ENCODE peak calls at places on chromosomes 6 and 20, in five cellular contexts. A is mammary epithelial cell; R is H9; J is stimulated activated CD4-positive, alpha-beta T cell treated with anti-CD3 and anti-CD28 coated beads, Interleukin-12 subunit alpha, Interleukin-12 subunit beta, amount 100 ng/mL, for 48 hours; D is activated CD8-positive, alpha-beta memory T cell treated with anti-CD3 and anti-CD28 coated beads, Interleukin-2, amount 10 ng/mL, durations not matched to agents 7 days and 5 days. O is an unnamed sample.

GRCh38 chr6:44001318-44001868 is 125.9 kb downstream of the MRPL14 start:
- DNase-seq in A (no peak), R (peak), J (no peak), D (no peak), O (peak)

GRCh38 chr6:87099472-87099871 is 4.6 kb upstream of the CGA start:
- DNase-seq in A (no peak), R (no peak), J (no peak), D (no peak), O (no peak)

GRCh38 chr6:111195656-111196055 is 108.4 kb downstream of the SLC16A10 start:
- DNase-seq in A (no peak), R (no peak), J (no peak), D (no peak), O (no peak)

GRCh38 chr20:49956689-49957443 is 20.7 kb downstream of the RNF114 start:
- DNase-seq in A (no peak), R (no peak), J (no peak), D (no peak), O (no peak)

GRCh38 chr6:11093065-11093590 is 506 bp upstream of the SMIM13 start:
- DNase-seq in A (no peak), R (peak), J (no peak), D (peak), O (no peak)

GRCh38 chr20:43751167-43752050 is 24.6 kb upstream of the GTSF1L start:
- DNase-seq in A (peak), R (no peak), J (peak), D (peak), O (no peak)

GRCh38 chr20:63895202-63895885 is 418 bp downstream of the DNAJC5 start:
- DNase-seq in A (no peak), R (no peak), J (no peak), D (no peak), O (no peak)

GRCh38 chr6:108966236-108966635 is 118.0 kb downstream of the ARMC2 start:
- DNase-seq in A (no peak), R (no peak), J (no peak), D (no peak), O (no peak)

GRCh38 chr6:17912521-17912920 is 74.9 kb downstream of the KIF13A start:
- DNase-seq in A (no peak), R (no peak), J (no peak), D (no peak), O (no peak)